ENCODE peak calls at places on chromosome 1, in six cellular contexts. One of them, this sample, is unnamed.

GRCh38 chr1:25748531-25749205 is 51.3 kb upstream of the SELENON start:
- DNase-seq in upper lobe of left lung: no peak
- DNase-seq in astrocyte of the spinal cord: no peak
- DNase-seq in stimulated activated CD4-positive, alpha-beta T cell treated with anti-CD3 and anti-CD28 coated beads, Interleukin-15, amount 100 ng/mL, for 24 hours: no peak
- DNase-seq in fibroblast of mammary gland: no peak
- DNase-seq in fibroblast of villous mesenchyme: no peak
- DNase-seq in this sample: no peak

GRCh38 chr1:4768553-4768952 is 114.1 kb downstream of the AJAP1 start:
- DNase-seq in fibroblast of villous mesenchyme: no peak
- DNase-seq in astrocyte of the spinal cord: no peak
- DNase-seq in stimulated activated CD4-positive, alpha-beta T cell treated with anti-CD3 and anti-CD28 coated beads, Interleukin-15, amount 100 ng/mL, for 24 hours: no peak
- DNase-seq in upper lobe of left lung: no peak
- DNase-seq in fibroblast of mammary gland: no peak
- DNase-seq in this sample: no peak

GRCh38 chr1:179187708-179188471 is 41.6 kb downstream of the ABL2 start:
- DNase-seq in upper lobe of left lung: no peak
- DNase-seq in stimulated activated CD4-positive, alpha-beta T cell treated with anti-CD3 and anti-CD28 coated beads, Interleukin-15, amount 100 ng/mL, for 24 hours: no peak
- DNase-seq in astrocyte of the spinal cord: no peak
- DNase-seq in fibroblast of villous mesenchyme: no peak
- DNase-seq in fibroblast of mammary gland: no peak
- DNase-seq in this sample: no peak

GRCh38 chr1:32228771-32229170 is 6.6 kb downstream of the EIF3I start:
- DNase-seq in fibroblast of mammary gland: no peak
- DNase-seq in fibroblast of villous mesenchyme: no peak
- DNase-seq in astrocyte of the spinal cord: no peak
- DNase-seq in stimulated activated CD4-positive, alpha-beta T cell treated with anti-CD3 and anti-CD28 coated beads, Interleukin-15, amount 100 ng/mL, for 24 hours: no peak
- DNase-seq in upper lobe of left lung: no peak
- DNase-seq in this sample: no peak

GRCh38 chr1:222124602-222125001 is 382.7 kb upstream of the DUSP10 start:
- DNase-seq in stimulated activated CD4-positive, alpha-beta T cell treated with anti-CD3 and anti-CD28 coated beads, Interleukin-15, amount 100 ng/mL, for 24 hours: no peak
- DNase-seq in fibroblast of mammary gland: peak; percentile 7
- DNase-seq in upper lobe of left lung: no peak
- DNase-seq in fibroblast of villous mesenchyme: no peak
- DNase-seq in astrocyte of the spinal cord: no peak
- DNase-seq in this sample: peak; percentile 14

GRCh38 chr1:89068291-89068690 is 3.3 kb upstream of the GBP1 start:
- DNase-seq in fibroblast of mammary gland: peak; percentile 79
- DNase-seq in astrocyte of the spinal cord: peak; percentile 68
- DNase-seq in stimulated activated CD4-positive, alpha-beta T cell treated with anti-CD3 and anti-CD28 coated beads, Interleukin-15, amount 100 ng/mL, for 24 hours: no peak
- DNase-seq in upper lobe of left lung: no peak
- DNase-seq in fibroblast of villous mesenchyme: peak; percentile 69
- DNase-seq in this sample: no peak

GRCh38 chr1:6909401-6909800 is 124.1 kb downstream of the CAMTA1 start:
- DNase-seq in upper lobe of left lung: no peak
- DNase-seq in astrocyte of the spinal cord: no peak
- DNase-seq in fibroblast of mammary gland: no peak
- DNase-seq in stimulated activated CD4-positive, alpha-beta T cell treated with anti-CD3 and anti-CD28 coated beads, Interleukin-15, amount 100 ng/mL, for 24 hours: no peak
- DNase-seq in fibroblast of villous mesenchyme: no peak
- DNase-seq in this sample: no peak

GRCh38 chr1:72397786-72398185 is 115.4 kb upstream of the NEGR1 start:
- DNase-seq in astrocyte of the spinal cord: peak; percentile 87
- DNase-seq in stimulated activated CD4-positive, alpha-beta T cell treated with anti-CD3 and anti-CD28 coated beads, Interleukin-15, amount 100 ng/mL, for 24 hours: no peak
- DNase-seq in fibroblast of mammary gland: peak; percentile 81
- DNase-seq in upper lobe of left lung: no peak
- DNase-seq in fibroblast of villous mesenchyme: peak; percentile 57
- DNase-seq in this sample: no peak

GRCh38 chr1:44655609-44656008 is 18.7 kb downstream of the TMEM53 start:
- DNase-seq in fibroblast of villous mesenchyme: peak; percentile 14
- DNase-seq in fibroblast of mammary gland: no peak
- DNase-seq in astrocyte of the spinal cord: no peak
- DNase-seq in stimulated activated CD4-positive, alpha-beta T cell treated with anti-CD3 and anti-CD28 coated beads, Interleukin-15, amount 100 ng/mL, for 24 hours: peak; percentile 18
- DNase-seq in upper lobe of left lung: peak; percentile 61
- DNase-seq in this sample: peak; percentile 81

GRCh38 chr1:26210471-26210870 is 20.1 kb downstream of the CATSPER4 start:
- DNase-seq in astrocyte of the spinal cord: no peak
- DNase-seq in upper lobe of left lung: no peak
- DNase-seq in fibroblast of villous mesenchyme: no peak
- DNase-seq in fibroblast of mammary gland: no peak
- DNase-seq in stimulated activated CD4-positive, alpha-beta T cell treated with anti-CD3 and anti-CD28 coated beads, Interleukin-15, amount 100 ng/mL, for 24 hours: no peak
- DNase-seq in this sample: no peak

This sample was measured in HuH-7.